ENCODE peak calls at places on chromosomes 1 and 21, in five cellular contexts. S, O, A, W and I are unnamed samples.

GRCh38 chr1:183480971-183481431 is 8.7 kb downstream of the SMG7 start:
- DNase-seq in A (no peak), W (no peak), O (no peak), S (no peak), I (no peak)

GRCh38 chr1:107647012-107647411 is 318.0 kb downstream of the VAV3 start:
- DNase-seq in A (no peak), O (no peak), S (no peak), W (no peak), I (no peak)

GRCh38 chr1:59730759-59731478 is 83.8 kb upstream of the HOOK1 start:
- DNase-seq in S (peak; percentile 22), O (peak; percentile 82), W (no peak), A (peak; percentile 48), I (no peak)

GRCh38 chr21:45309069-45309521 is 21.4 kb upstream of the POFUT2 start:
- DNase-seq in O (peak; percentile 58), S (peak; percentile 74), A (peak; percentile 65), W (peak; percentile 68), I (peak; percentile 71)

GRCh38 chr1:16088996-16089395 is 15.5 kb upstream of the FAM131C start:
- DNase-seq in O (no peak), W (no peak), S (no peak), A (peak; percentile 60), I (no peak)

GRCh38 chr1:5267603-5268235 is 613.3 kb downstream of the AJAP1 start:
- DNase-seq in W (no peak), S (no peak), O (no peak), A (no peak), I (no peak)

GRCh38 chr1:65278344-65279091 is 30.8 kb upstream of the DNAJC6 start:
- DNase-seq in O (no peak), S (no peak), A (no peak), W (no peak), I (no peak)

GRCh38 chr1:24409535-24409934 is 4.0 kb downstream of the STPG1 start:
- DNase-seq in O (no peak), S (no peak), W (no peak), A (no peak), I (no peak)

GRCh38 chr1:172449585-172450523 is 6.0 kb upstream of the PIGC start:
- DNase-seq in S (peak; percentile 57), W (peak; percentile 32), O (peak; percentile 52), A (peak; percentile 69), I (peak; percentile 65)

GRCh38 chr1:205298191-205298994 is 23.2 kb downstream of the NUAK2 start:
- DNase-seq in S (no peak), W (no peak), O (no peak), A (peak; percentile 86), I (no peak)

GRCh38 chr1:89887270-89887669 is 66.4 kb downstream of the LRRC8D start:
- DNase-seq in A (no peak), S (no peak), O (no peak), W (no peak), I (no peak)

GRCh38 chr1:198829948-198830347 is 191.1 kb downstream of the PTPRC start:
- DNase-seq in S (no peak), O (no peak), A (no peak), W (no peak), I (no peak)

GRCh38 chr1:56061824-56062223 is 517.5 kb downstream of the PLPP3 start:
- DNase-seq in A (no peak), W (no peak), O (no peak), S (no peak), I (no peak)

GRCh38 chr1:53448241-53448841 is 10.9 kb upstream of the DMRTB1 start:
- DNase-seq in W (no peak), O (no peak), S (no peak), A (no peak), I (no peak)

GRCh38 chr1:160307455-160307854 is 22.5 kb upstream of the PEX19 start:
- DNase-seq in O (no peak), W (no peak), S (no peak), A (no peak), I (no peak)

GRCh38 chr21:16535100-16535418 is 805.3 kb downstream of the USP25 start:
- DNase-seq in O (peak; percentile 75), W (no peak), A (no peak), S (no peak), I (no peak)

GRCh38 chr1:21914880-21915640 is 22.1 kb downstream of the HSPG2 start:
- DNase-seq in A (no peak), O (no peak), S (no peak), W (no peak), I (peak; percentile 61)

GRCh38 chr1:30516505-30516858 is 206.9 kb downstream of the MATN1 start:
- DNase-seq in S (no peak), O (no peak), A (no peak), W (no peak), I (no peak)

GRCh38 chr1:226064816-226065248 is 2.3 kb downstream of the H3-3A start:
- DNase-seq in O (peak; percentile 56), W (peak; percentile 29), S (peak; percentile 48), A (peak; percentile 41), I (no peak)

GRCh38 chr1:5906116-5906515 is 86.1 kb downstream of the NPHP4 start:
- DNase-seq in A (no peak), W (no peak), S (no peak), O (no peak), I (no peak)

GRCh38 chr1:84271452-84272273 is 29.8 kb upstream of the SAMD13 start:
- DNase-seq in W (no peak), O (no peak), A (no peak), S (no peak), I (no peak)

GRCh38 chr1:239816090-239816812 is 275.4 kb upstream of the FMN2 start:
- DNase-seq in S (no peak), O (peak; percentile 58), W (no peak), A (peak; percentile 67), I (peak; percentile 10)

GRCh38 chr1:163398980-163399379 is 77.2 kb downstream of the NUF2 start:
- DNase-seq in A (no peak), O (no peak), S (no peak), W (no peak), I (no peak)

GRCh38 chr1:88595355-88595754 is 88.7 kb upstream of the PKN2 start:
- DNase-seq in O (no peak), S (no peak), A (peak; percentile 6), W (no peak), I (no peak)

GRCh38 chr1:69671363-69672010 is 103.8 kb downstream of the LRRC7 start:
- DNase-seq in O (no peak), W (no peak), A (no peak), S (no peak), I (no peak)

GRCh38 chr1:21956720-21957552 is 19.8 kb upstream of the HSPG2 start:
- DNase-seq in A (peak; percentile 57), S (peak; percentile 67), W (peak; percentile 51), O (peak; percentile 85), I (peak; percentile 81)

GRCh38 chr1:227901239-227901905 is 46.4 kb downstream of the WNT9A start:
- DNase-seq in O (no peak), A (no peak), S (no peak), W (no peak), I (peak; percentile 36)

GRCh38 chr1:197917813-197918646 is 858 bp downstream of the LHX9 start:
- DNase-seq in S (peak; percentile 60), A (peak; percentile 45), W (no peak), O (no peak), I (no peak)

GRCh38 chr1:232904131-232904530 is 46.3 kb upstream of the NTPCR start:
- DNase-seq in S (no peak), O (no peak), W (no peak), A (no peak), I (peak; percentile 67)

GRCh38 chr1:5744342-5744741 is 247.9 kb downstream of the NPHP4 start:
- DNase-seq in O (no peak), W (no peak), S (no peak), A (no peak), I (no peak)

GRCh38 chr1:31709060-31709459 is 5.2 kb upstream of the COL16A1 start:
- DNase-seq in O (no peak), S (no peak), A (no peak), W (no peak), I (no peak)

GRCh38 chr1:22225858-22226584 is 83.1 kb upstream of the WNT4 start:
- DNase-seq in A (no peak), O (no peak), S (no peak), W (no peak), I (no peak)

GRCh38 chr1:59290173-59290954 is 6.5 kb upstream of the FGGY start:
- DNase-seq in A (peak; percentile 14), W (peak; percentile 20), S (no peak), O (no peak), I (peak; percentile 64)

GRCh38 chr1:40899230-40899870 is 37.2 kb upstream of the CITED4 start:
- DNase-seq in A (no peak), O (peak; percentile 75), W (no peak), S (no peak), I (no peak)

GRCh38 chr1:179805291-179806195 is 62.5 kb downstream of the FAM163A start:
- DNase-seq in W (no peak), A (no peak), O (no peak), S (no peak), I (no peak)

GRCh38 chr1:164524810-164525209 is 34.2 kb upstream of the PBX1 start:
- DNase-seq in S (no peak), A (no peak), W (no peak), O (no peak), I (no peak)

GRCh38 chr21:33256019-33256418 is 10.1 kb upstream of the IL10RB start:
- DNase-seq in O (no peak), A (no peak), S (no peak), W (no peak), I (no peak)

GRCh38 chr1:43947061-43947889 is 525 bp downstream of the IPO13 start:
- DNase-seq in W (no peak), S (no peak), A (no peak), O (no peak), I (no peak)

GRCh38 chr1:94539496-94539895 is 2.1 kb downstream of the F3 start:
- DNase-seq in A (no peak), W (no peak), S (no peak), O (peak; percentile 28), I (no peak)